ENCODE peak calls at places on chromosomes 3 and 15, in nine cellular contexts. Z is skeletal muscle cell; O is NCI-H1092; W is nephron progenitor cell; B is endothelial cell; E is stimulated activated naive CD4-positive, alpha-beta T cell; H is neural crest cell; V is GM23248; P is psoas muscle. I is an unnamed sample.

GRCh38 chr15:58407366-58407765 is 24.4 kb upstream of the LIPC start:
- DNase-seq in Z (no peak), O (no peak), W (no peak), B (no peak), E (no peak), H (no peak), V (no peak), P (no peak), I (no peak)

GRCh38 chr15:88505721-88506120 is 38.2 kb downstream of the MRPS11 start:
- DNase-seq in Z (no peak), O (no peak), W (no peak), B (no peak), E (no peak), H (no peak), V (no peak), P (no peak), I (no peak)

GRCh38 chr15:34582461-34583357 is 742 bp downstream of the GOLGA8B start:
- DNase-seq in Z (no peak), O (no peak), W (peak; percentile 53), B (peak; percentile 51), E (peak; percentile 31), H (no peak), V (peak; percentile 54), P (peak; percentile 22), I (peak; percentile 33)

GRCh38 chr15:92832992-92833438 is 67.1 kb upstream of the CHD2 start:
- DNase-seq in Z (no peak), O (no peak), W (no peak), B (no peak), E (no peak), H (no peak), V (peak; percentile 46), P (no peak), I (no peak)

GRCh38 chr15:48447657-48448056 is 116.4 kb downstream of the DUT start:
- DNase-seq in Z (peak; percentile 32), O (no peak), W (no peak), B (no peak), E (no peak), H (no peak), V (peak; percentile 91), P (no peak), I (no peak)

GRCh38 chr3:33786565-33787327 is 11.7 kb upstream of the PDCD6IP start:
- DNase-seq in Z (no peak), O (no peak), W (no peak), B (no peak), E (no peak), H (no peak), V (no peak), P (no peak), I (no peak)

GRCh38 chr3:100972867-100973266 is 20.4 kb downstream of the ABI3BP start:
- DNase-seq in Z (no peak), O (no peak), W (no peak), B (no peak), E (no peak), H (no peak), V (peak; percentile 60), P (no peak), I (no peak)

GRCh38 chr15:85639752-85640381 is 154.9 kb downstream of the KLHL25 start:
- DNase-seq in Z (peak; percentile 73), O (no peak), W (no peak), B (no peak), E (no peak), H (no peak), V (peak; percentile 93), P (no peak), I (no peak)

GRCh38 chr3:102123590-102124190 is 274.4 kb downstream of the NFKBIZ start:
- DNase-seq in Z (no peak), O (no peak), W (no peak), B (no peak), E (no peak), H (no peak), V (peak; percentile 51), P (no peak), I (no peak)

GRCh38 chr3:95343228-95343627 is 1280.4 kb downstream of the NSUN3 start:
- DNase-seq in Z (no peak), O (no peak), W (no peak), B (no peak), E (no peak), H (no peak), V (no peak), P (no peak), I (no peak)

I was measured in WERI-Rb-1.